ENCODE peak calls at places on chromosome 13, in nine cellular contexts. E is kidney epithelial cell, B is transverse colon, G is kidney tubule cell, H is nephron progenitor cell, W is germinal center, S is caudate nucleus, I is NT2/D1, K is lower leg skin. R is an unnamed sample.

GRCh38 chr13:77310579-77311279 is 16.2 kb downstream of the MYCBP2 start:
- DNase-seq in E (no peak), B (no peak), G (no peak), H (no peak), W (no peak), S (no peak), I (no peak), K (no peak), R (no peak)

GRCh38 chr13:97226788-97227627 is 4.9 kb downstream of the MBNL2 start:
- DNase-seq in E (no peak), B (peak), G (peak), H (no peak), W (no peak), S (no peak), I (peak), K (no peak), R (peak)

GRCh38 chr13:92950771-92951170 is 275.8 kb upstream of the GPC6 start:
- DNase-seq in E (no peak), B (no peak), G (no peak), H (no peak), W (no peak), S (no peak), I (no peak), K (no peak), R (no peak)

GRCh38 chr13:43153436-43154082 is 130.2 kb downstream of the DNAJC15 start:
- DNase-seq in E (peak), B (no peak), G (peak), H (no peak), W (no peak), S (no peak), I (no peak), K (no peak), R (no peak)

GRCh38 chr13:44876782-44877324 is 112.4 kb downstream of the NUFIP1 start:
- DNase-seq in E (no peak), B (no peak), G (no peak), H (peak), W (no peak), S (no peak), I (peak), K (no peak), R (no peak)

GRCh38 chr13:114067886-114068722 is 64.3 kb downstream of the RASA3 start:
- DNase-seq in E (no peak), B (peak), G (no peak), H (no peak), W (peak), S (no peak), I (no peak), K (no peak), R (no peak)

GRCh38 chr13:113952151-113952982 is 21.5 kb downstream of the C13orf46 start:
- DNase-seq in E (no peak), B (no peak), G (no peak), H (no peak), W (no peak), S (no peak), I (no peak), K (no peak), R (no peak)

GRCh38 chr13:109243311-109243951 is 543.0 kb downstream of the IRS2 start:
- DNase-seq in E (peak), B (no peak), G (peak), H (no peak), W (no peak), S (no peak), I (no peak), K (no peak), R (no peak)

GRCh38 chr13:23651887-23652286 is 81.7 kb downstream of the TNFRSF19 start:
- DNase-seq in E (no peak), B (no peak), G (no peak), H (no peak), W (no peak), S (no peak), I (no peak), K (no peak), R (peak)

GRCh38 chr13:44815507-44816074 is 173.7 kb downstream of the NUFIP1 start:
- DNase-seq in E (peak), B (no peak), G (peak), H (no peak), W (no peak), S (peak), I (peak), K (peak), R (peak)

GRCh38 chr13:99976502-99977115 is 5.0 kb upstream of the ZIC2 start:
- DNase-seq in E (no peak), B (no peak), G (no peak), H (no peak), W (no peak), S (no peak), I (no peak), K (no peak), R (no peak)